ENCODE peak calls at places on chromosomes 13 and 19, in four cellular contexts. One of them, this sample, is unnamed.
A peak's percentile ranks its signal among the peaks of the same experiment; 100 is the strongest.

GRCh38 chr19:32098953-32099352 is 246.5 kb upstream of the ZNF507 start:
- DNase-seq in K562: no peak
- DNase-seq in HCT116: no peak
- DNase-seq in HepG2: no peak
- DNase-seq in this sample: no peak

GRCh38 chr13:75486146-75486545 is 4.2 kb upstream of the TBC1D4 start:
- DNase-seq in K562: no peak
- DNase-seq in HCT116: no peak
- DNase-seq in HepG2: peak; percentile 35
- DNase-seq in this sample: no peak

GRCh38 chr13:40534456-40534855 is 132.0 kb downstream of the FOXO1 start:
- DNase-seq in K562: no peak
- DNase-seq in HCT116: no peak
- DNase-seq in HepG2: peak; percentile 82
- DNase-seq in this sample: no peak

GRCh38 chr13:114009590-114010400 is 35.9 kb upstream of the C13orf46 start:
- DNase-seq in K562: no peak
- DNase-seq in HCT116: no peak
- DNase-seq in HepG2: no peak
- DNase-seq in this sample: no peak

GRCh38 chr13:104034891-104035290 is 968.7 kb upstream of the SLC10A2 start:
- DNase-seq in K562: no peak
- DNase-seq in HCT116: no peak
- DNase-seq in HepG2: no peak
- DNase-seq in this sample: no peak

GRCh38 chr13:21637296-21637695 is 33.3 kb upstream of the MICU2 start:
- DNase-seq in K562: peak; percentile 31
- DNase-seq in HCT116: peak; percentile 94
- DNase-seq in HepG2: peak; percentile 50
- DNase-seq in this sample: no peak

GRCh38 chr19:679418-680286 is 3.5 kb downstream of the FSTL3 start:
- DNase-seq in K562: peak; percentile 69
- DNase-seq in HCT116: no peak
- DNase-seq in HepG2: no peak
- DNase-seq in this sample: no peak

GRCh38 chr19:47123406-47123805 is 7.2 kb upstream of the SAE1 start:
- DNase-seq in K562: no peak
- DNase-seq in HCT116: no peak
- DNase-seq in HepG2: no peak
- DNase-seq in this sample: no peak

GRCh38 chr19:33383722-33384292 is 10.3 kb downstream of the CEBPG start:
- DNase-seq in K562: no peak
- DNase-seq in HCT116: no peak
- DNase-seq in HepG2: no peak
- DNase-seq in this sample: no peak

GRCh38 chr19:58059003-58059671 is at the start of gene ZNF135:
- DNase-seq in K562: no peak
- DNase-seq in HCT116: no peak
- DNase-seq in HepG2: no peak
- DNase-seq in this sample: no peak

GRCh38 chr19:34686455-34686854 is 9.0 kb downstream of the ZNF302 start:
- DNase-seq in K562: no peak
- DNase-seq in HCT116: no peak
- DNase-seq in HepG2: no peak
- DNase-seq in this sample: no peak

GRCh38 chr13:71912524-71912923 is 45.5 kb upstream of the DACH1 start:
- DNase-seq in K562: no peak
- DNase-seq in HCT116: no peak
- DNase-seq in HepG2: no peak
- DNase-seq in this sample: no peak

GRCh38 chr19:9910625-9911024 is 25.7 kb downstream of the OLFM2 start:
- DNase-seq in K562: no peak
- DNase-seq in HCT116: no peak
- DNase-seq in HepG2: no peak
- DNase-seq in this sample: no peak

GRCh38 chr19:41376241-41376997 is at the start of gene TMEM91:
- DNase-seq in K562: no peak
- DNase-seq in HCT116: no peak
- DNase-seq in HepG2: no peak
- DNase-seq in this sample: no peak

GRCh38 chr19:53981408-53981998 is 9.9 kb upstream of the CACNG6 start:
- DNase-seq in K562: no peak
- DNase-seq in HCT116: no peak
- DNase-seq in HepG2: no peak
- DNase-seq in this sample: no peak

GRCh38 chr19:54100560-54100959 is at the start of gene OSCAR:
- DNase-seq in K562: no peak
- DNase-seq in HCT116: no peak
- DNase-seq in HepG2: peak; percentile 29
- DNase-seq in this sample: no peak

GRCh38 chr19:44694184-44694579 is 4.8 kb upstream of the CEACAM16 start:
- DNase-seq in K562: peak; percentile 42
- DNase-seq in HCT116: no peak
- DNase-seq in HepG2: no peak
- DNase-seq in this sample: no peak

GRCh38 chr19:17303167-17303939 is at the start of gene ABHD8:
- DNase-seq in K562: peak; percentile 92
- DNase-seq in HCT116: peak; percentile 92
- DNase-seq in HepG2: peak; percentile 93
- DNase-seq in this sample: peak; percentile 65

GRCh38 chr13:30074955-30075614 is 224.7 kb upstream of the UBL3 start:
- DNase-seq in K562: no peak
- DNase-seq in HCT116: no peak
- DNase-seq in HepG2: no peak
- DNase-seq in this sample: no peak

GRCh38 chr19:7497292-7497691 is 8.5 kb upstream of the PEX11G start:
- DNase-seq in K562: peak; percentile 39
- DNase-seq in HCT116: no peak
- DNase-seq in HepG2: no peak
- DNase-seq in this sample: no peak

GRCh38 chr19:19597809-19598306 is 20.6 kb downstream of the PBX4 start:
- DNase-seq in K562: no peak
- DNase-seq in HCT116: no peak
- DNase-seq in HepG2: peak; percentile 27
- DNase-seq in this sample: no peak

GRCh38 chr13:44703371-44703770 is 127.2 kb upstream of the TSC22D1 start:
- DNase-seq in K562: no peak
- DNase-seq in HCT116: no peak
- DNase-seq in HepG2: no peak
- DNase-seq in this sample: no peak

GRCh38 chr13:36211567-36211966 is 2.8 kb downstream of the SOHLH2 start:
- DNase-seq in K562: no peak
- DNase-seq in HCT116: no peak
- DNase-seq in HepG2: no peak
- DNase-seq in this sample: no peak

GRCh38 chr13:105346141-105346766 is 1189.2 kb downstream of the EFNB2 start:
- DNase-seq in K562: no peak
- DNase-seq in HCT116: peak; percentile 26
- DNase-seq in HepG2: peak; percentile 0
- DNase-seq in this sample: no peak

GRCh38 chr19:56295531-56296455 is 18.8 kb downstream of the ZSCAN5A start:
- DNase-seq in K562: no peak
- DNase-seq in HCT116: no peak
- DNase-seq in HepG2: no peak
- DNase-seq in this sample: no peak

GRCh38 chr13:66033924-66034323 is 1196.2 kb downstream of the PCDH9 start:
- DNase-seq in K562: no peak
- DNase-seq in HCT116: no peak
- DNase-seq in HepG2: no peak
- DNase-seq in this sample: no peak

GRCh38 chr13:19587635-19588300 is 26.4 kb upstream of the TPTE2 start:
- DNase-seq in K562: no peak
- DNase-seq in HCT116: peak; percentile 27
- DNase-seq in HepG2: peak; percentile 70
- DNase-seq in this sample: peak; percentile 20

GRCh38 chr13:25775986-25776385 is 275.8 kb downstream of the SHISA2 start:
- DNase-seq in K562: no peak
- DNase-seq in HCT116: no peak
- DNase-seq in HepG2: no peak
- DNase-seq in this sample: no peak

GRCh38 chr19:17389957-17390664 is 3.9 kb downstream of the CCDC194 start:
- DNase-seq in K562: peak; percentile 53
- DNase-seq in HCT116: no peak
- DNase-seq in HepG2: no peak
- DNase-seq in this sample: no peak

DNA sequence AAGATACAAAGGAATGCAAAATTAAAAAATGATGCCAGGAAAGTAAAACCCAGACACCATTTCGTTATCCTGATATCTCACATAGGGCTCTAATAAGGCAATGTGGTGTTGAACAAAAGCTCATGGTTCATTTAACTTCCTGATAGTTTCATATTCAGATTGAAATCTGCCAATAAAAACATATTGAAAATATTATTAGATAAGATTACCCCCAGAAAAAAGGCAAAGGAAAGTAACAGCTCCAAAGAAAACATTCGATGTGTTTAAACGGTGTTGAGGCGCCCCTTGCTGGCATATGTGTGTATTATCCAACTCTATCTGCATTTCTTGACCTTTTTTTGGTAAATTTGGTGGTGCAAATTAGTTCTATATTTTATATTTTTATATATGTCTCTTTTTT is 75.9 kb downstream of the ESD start:
- DNase-seq in K562: no peak
- DNase-seq in HCT116: peak; percentile 15
- DNase-seq in HepG2: peak; percentile 33
- DNase-seq in this sample: no peak
- TF ChIP-seq POLR2AphosphoS5 in K562: no peak
- TF ChIP-seq POLR2AphosphoS5 in HCT116: no peak
- TF ChIP-seq POLR2AphosphoS5 in HepG2: no peak
- TF ChIP-seq POLR2AphosphoS5 in this sample: no peak

DNA sequence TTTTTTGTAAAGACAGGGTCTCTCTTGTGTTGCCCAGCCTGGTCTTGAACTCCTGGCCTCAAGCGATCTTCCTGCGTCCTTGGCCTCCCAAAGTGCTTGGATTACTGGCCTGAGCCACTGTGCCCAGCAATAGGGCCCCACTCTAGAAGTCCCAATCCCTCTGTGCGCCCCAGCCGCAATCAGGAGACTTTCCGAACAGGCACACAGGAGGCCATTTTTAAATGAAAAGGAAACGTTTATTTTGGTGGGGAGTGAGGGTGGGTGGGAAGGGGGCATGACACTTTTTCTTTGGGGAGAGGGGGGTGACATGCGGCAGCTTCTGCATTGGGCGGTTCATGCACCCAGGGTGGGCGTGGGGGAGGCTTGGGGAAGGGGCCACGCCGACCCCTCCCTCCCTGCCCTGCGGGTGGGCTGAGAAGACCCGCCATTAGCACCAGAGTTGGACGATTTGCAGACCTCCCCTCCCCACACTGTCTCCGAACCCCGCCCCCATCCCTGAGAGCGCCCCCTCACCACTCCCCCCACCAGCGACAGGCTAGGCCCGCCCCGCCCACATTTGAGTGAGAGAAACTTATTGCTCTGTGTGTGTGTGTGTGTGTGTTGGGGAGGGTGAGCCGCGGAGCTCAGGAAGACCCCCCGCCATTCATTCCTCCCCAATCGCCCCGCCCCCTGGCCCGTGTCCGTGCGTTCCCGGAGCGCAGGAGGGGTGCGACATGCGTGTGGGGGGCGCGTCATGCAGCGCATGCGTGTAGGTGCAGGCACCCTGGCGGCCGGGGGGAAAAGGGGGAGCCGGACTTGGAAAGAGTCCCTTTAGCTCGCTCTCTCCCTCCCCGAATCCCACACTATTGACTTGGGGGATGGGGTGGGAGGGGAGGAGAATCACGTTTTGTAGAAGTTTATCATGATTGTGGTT is 17.2 kb downstream of the KCNC3 start:
- DNase-seq in K562: peak; percentile 87
- DNase-seq in HCT116: no peak
- DNase-seq in HepG2: peak; percentile 59
- DNase-seq in this sample: no peak
- H3K4me3 ChIP-seq in K562: peak overlapping the region; percentile 33
- H3K4me3 ChIP-seq in HCT116: no peak overlapping the region
- H3K4me3 ChIP-seq in HepG2: peak overlapping the region; percentile 77
- H3K4me3 ChIP-seq in this sample: peak overlapping the region; percentile 34

GRCh38 chr13:27442071-27442647 is 8.2 kb downstream of the MTIF3 start:
- DNase-seq in K562: no peak
- DNase-seq in HCT116: no peak
- DNase-seq in HepG2: no peak
- DNase-seq in this sample: no peak
- TF ChIP-seq TCF7L2 in K562: no peak
- TF ChIP-seq TCF7L2 in HCT116: no peak
- TF ChIP-seq TCF7L2 in HepG2: no peak
- TF ChIP-seq TCF7L2 in this sample: no peak

GRCh38 chr13:110371550-110372465 is 64.7 kb downstream of the COL4A2 start:
- DNase-seq in K562: no peak
- DNase-seq in HCT116: no peak
- DNase-seq in HepG2: no peak
- DNase-seq in this sample: no peak
- TF ChIP-seq POLR2AphosphoS5 in K562: no peak
- TF ChIP-seq POLR2AphosphoS5 in HCT116: no peak
- TF ChIP-seq POLR2AphosphoS5 in HepG2: no peak
- TF ChIP-seq POLR2AphosphoS5 in this sample: no peak

DNA sequence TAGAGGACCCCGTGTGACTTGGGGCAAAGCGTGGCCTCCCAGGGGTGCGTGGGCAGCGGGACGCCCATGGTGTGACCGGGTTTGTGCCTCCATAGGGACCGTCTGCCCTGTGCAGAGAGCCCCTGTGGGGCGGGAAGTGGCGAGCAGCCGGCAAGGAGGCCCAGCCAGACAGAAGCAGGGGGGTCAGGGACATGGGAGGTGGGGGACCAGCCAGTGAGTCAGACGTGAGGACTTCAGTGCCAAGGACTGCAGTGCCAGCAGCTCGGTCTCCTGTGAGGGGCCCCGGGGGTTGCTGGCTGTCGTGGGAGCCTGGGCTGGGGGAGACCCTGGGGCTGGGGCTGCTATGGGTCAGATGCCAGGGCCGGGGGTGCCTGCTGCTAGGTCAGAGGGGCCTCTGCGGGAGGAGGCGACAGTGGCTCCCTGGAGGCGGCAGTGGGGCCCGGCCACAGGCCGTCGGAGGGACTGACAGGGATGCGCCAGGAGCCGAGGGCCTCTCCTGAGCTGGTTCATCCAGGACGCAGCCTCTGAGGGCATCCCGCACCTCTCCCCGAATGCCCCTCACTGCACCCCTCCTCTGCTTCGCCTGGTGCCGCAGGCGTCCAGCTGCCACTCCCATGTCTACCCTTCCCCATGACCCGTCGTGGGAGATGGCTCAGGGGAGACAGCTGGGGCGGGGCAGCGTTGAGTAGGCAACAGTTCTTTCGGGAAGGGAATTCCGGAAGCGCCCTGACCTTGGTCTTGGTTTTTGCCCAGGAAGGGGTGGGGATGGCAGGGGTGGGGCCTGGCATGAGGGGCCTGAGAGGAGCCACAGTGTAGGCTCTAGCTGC is 80.0 kb downstream of the KDM4B start:
- DNase-seq in K562: peak; percentile 24
- DNase-seq in HCT116: no peak
- DNase-seq in HepG2: no peak
- DNase-seq in this sample: no peak
- H3K4me3 ChIP-seq in K562: no peak overlapping the region
- H3K4me3 ChIP-seq in HCT116: no peak overlapping the region
- H3K4me3 ChIP-seq in HepG2: no peak overlapping the region
- H3K4me3 ChIP-seq in this sample: no peak overlapping the region

This sample was measured in Panc1.